ENCODE peak calls at places on chromosomes 1 and 21, in five cellular contexts. Y is anterior cingulate cortex, B is ELF-1, V is H9, G is AG10803. Z is an unnamed sample.

GRCh38 chr1:910881-911721 is 12.6 kb upstream of the SAMD11 start:
- DNase-seq in Y (no peak), V (no peak), B (no peak), G (no peak), Z (no peak)

GRCh38 chr1:39178541-39179431 is 25.7 kb upstream of the MACF1 start:
- DNase-seq in B (no peak), Y (no peak), G (peak; percentile 72), V (no peak), Z (no peak)

GRCh38 chr1:193278968-193279367 is 92.6 kb upstream of the B3GALT2 start:
- DNase-seq in G (no peak), B (no peak), Y (no peak), V (no peak), Z (no peak)

GRCh38 chr21:18340387-18340942 is 63.1 kb downstream of the TMPRSS15 start:
- DNase-seq in V (no peak), B (no peak), Y (no peak), G (no peak), Z (no peak)

GRCh38 chr21:45091540-45092322 is 17.4 kb downstream of the ADARB1 start:
- DNase-seq in V (no peak), Y (no peak), B (no peak), G (peak; percentile 23), Z (no peak)

GRCh38 chr1:23403038-23403336 is 21.6 kb downstream of the TCEA3 start:
- DNase-seq in Y (no peak), V (no peak), G (peak; percentile 72), B (no peak), Z (no peak)

GRCh38 chr1:6096243-6097116 is 50.8 kb downstream of the KCNAB2 start:
- DNase-seq in G (no peak), V (no peak), B (no peak), Y (no peak), Z (no peak)

GRCh38 chr1:11280719-11281376 is 7.8 kb downstream of the UBIAD1 start:
- DNase-seq in G (no peak), Y (no peak), V (no peak), B (no peak), Z (no peak)

GRCh38 chr1:210940081-210940617 is 193.8 kb downstream of the KCNH1 start:
- DNase-seq in Y (no peak), G (no peak), V (no peak), B (no peak), Z (no peak)

GRCh38 chr1:203698144-203698543 is 66.8 kb upstream of the LAX1 start:
- DNase-seq in G (no peak), V (no peak), B (no peak), Y (no peak), Z (no peak)

GRCh38 chr1:17212487-17213121 is 7.7 kb downstream of the PADI1 start:
- DNase-seq in G (peak; percentile 86), V (no peak), Y (no peak), B (no peak), Z (no peak)

GRCh38 chr1:114021665-114022099 is 42.4 kb downstream of the OLFML3 start:
- DNase-seq in B (no peak), Y (no peak), V (no peak), G (no peak), Z (no peak)

GRCh38 chr1:6137758-6138157 is 42.4 kb downstream of the CHD5 start:
- DNase-seq in G (no peak), V (no peak), Y (no peak), B (no peak), Z (no peak)

GRCh38 chr1:37308571-37308960 is 165.8 kb upstream of the ZC3H12A start:
- DNase-seq in G (no peak), B (peak; percentile 39), V (no peak), Y (no peak), Z (peak; percentile 55)

GRCh38 chr1:193115629-193116227 is 6.1 kb upstream of the CDC73 start:
- DNase-seq in G (peak; percentile 98), Y (no peak), V (no peak), B (peak; percentile 61), Z (no peak)

GRCh38 chr1:117392776-117393175 is 25.5 kb downstream of the MAN1A2 start:
- DNase-seq in G (peak; percentile 8), B (no peak), V (no peak), Y (no peak), Z (no peak)

GRCh38 chr1:51768971-51769601 is 109.4 kb downstream of the NRDC start:
- DNase-seq in B (no peak), Y (no peak), V (no peak), G (peak; percentile 73), Z (peak; percentile 63)

GRCh38 chr1:157081717-157082116 is 17.9 kb downstream of the ETV3L start:
- DNase-seq in V (no peak), Y (no peak), G (no peak), B (peak; percentile 28), Z (no peak)

GRCh38 chr1:2098301-2098698 is 48.1 kb downstream of the PRKCZ start:
- DNase-seq in G (no peak), V (no peak), Y (no peak), B (no peak), Z (no peak)

GRCh38 chr1:7313081-7313546 is 458.0 kb upstream of the VAMP3 start:
- DNase-seq in B (no peak), G (no peak), Y (no peak), V (no peak), Z (peak; percentile 45)

GRCh38 chr1:62682531-62682930 is 5.7 kb downstream of the DOCK7 start:
- DNase-seq in V (no peak), G (peak; percentile 45), B (no peak), Y (no peak), Z (no peak)

GRCh38 chr1:223486366-223486765 is 93.2 kb downstream of the CCDC185 start:
- DNase-seq in Y (no peak), V (no peak), B (no peak), G (no peak), Z (no peak)

GRCh38 chr1:179706339-179706941 is 36.7 kb upstream of the FAM163A start:
- DNase-seq in V (peak; percentile 38), Y (no peak), B (peak; percentile 36), G (peak; percentile 64), Z (peak; percentile 58)

GRCh38 chr1:205642679-205643307 is 11.0 kb upstream of the ELK4 start:
- DNase-seq in V (no peak), G (no peak), Y (no peak), B (no peak), Z (no peak)

GRCh38 chr1:183926978-183927377 is 110.5 kb downstream of the COLGALT2 start:
- DNase-seq in B (no peak), V (no peak), Y (no peak), G (peak; percentile 12), Z (no peak)

GRCh38 chr1:163056832-163057231 is 12.3 kb upstream of the RGS4 start:
- DNase-seq in G (peak; percentile 55), B (no peak), Y (no peak), V (no peak), Z (no peak)

GRCh38 chr1:109823543-109824348 is 60.0 kb upstream of the EPS8L3 start:
- DNase-seq in Y (no peak), B (peak; percentile 40), V (no peak), G (peak; percentile 61), Z (no peak)

GRCh38 chr1:156641761-156642264 is at the start of gene BCAN:
- DNase-seq in B (peak; percentile 44), G (no peak), Y (peak; percentile 65), V (peak; percentile 78), Z (peak; percentile 78)

GRCh38 chr21:37231247-37231645 is 35.9 kb downstream of the VPS26C start:
- DNase-seq in Y (no peak), B (no peak), V (no peak), G (no peak), Z (no peak)

GRCh38 chr1:47752048-47752451 is 245.1 kb downstream of the TRABD2B start:
- DNase-seq in G (peak; percentile 3), Y (no peak), V (no peak), B (peak; percentile 81), Z (no peak)

GRCh38 chr1:180560868-180561600 is 2.3 kb downstream of the OVAAL start:
- DNase-seq in V (no peak), G (peak; percentile 45), Y (no peak), B (no peak), Z (no peak)

GRCh38 chr1:1630191-1630964 is 1.6 kb upstream of the MMP23B start:
- DNase-seq in G (peak; percentile 43), Y (no peak), V (peak; percentile 96), B (peak; percentile 91), Z (no peak)

GRCh38 chr1:226629210-226629895 is 80.8 kb downstream of the STUM start:
- DNase-seq in B (no peak), V (no peak), Y (no peak), G (no peak), Z (no peak)

GRCh38 chr1:89276690-89277089 is 4.0 kb upstream of the GBP5 start:
- DNase-seq in G (no peak), B (no peak), V (no peak), Y (no peak), Z (no peak)

GRCh38 chr1:225851810-225852209 is 30.4 kb downstream of the TMEM63A start:
- DNase-seq in B (no peak), G (no peak), Y (no peak), V (no peak), Z (no peak)

Z was measured in globus pallidus.